ENCODE peak calls at places on chromosomes 11 and 22, in five cellular contexts. P is activated T-helper 1 cell treated with anti-CD3 and anti-CD28 coated beads, Interleukin-12 subunit alpha, Interleukin-12 subunit beta, Interleukin-2, Interleukin-4 antibody, amounts not matched to agents 30 ng/mL and 10 ng/mL and 1 ng/mL, durations not matched to agents 14 hours and 24 hours and 36 hours; Z is RCC 7860; S is EL; R is tibial artery. N is an unnamed sample.

GRCh38 chr22:44898236-44898635 is 111.6 kb downstream of the PHF21B start:
- DNase-seq in P (no peak), Z (no peak), S (no peak), R (no peak), N (no peak)

GRCh38 chr11:18064035-18064434 is 18.0 kb upstream of the TPH1 start:
- DNase-seq in P (no peak), Z (no peak), S (no peak), R (no peak), N (no peak)

GRCh38 chr11:72614381-72614780 is 59.8 kb downstream of the PDE2A start:
- DNase-seq in P (no peak), Z (no peak), S (peak; percentile 22), R (no peak), N (no peak)

GRCh38 chr22:47190276-47190956 is 428.0 kb downstream of the TBC1D22A start:
- DNase-seq in P (no peak), Z (no peak), S (no peak), R (peak; percentile 14), N (no peak)

GRCh38 chr11:47443028-47443700 is 5.8 kb downstream of the RAPSN start:
- DNase-seq in P (no peak), Z (no peak), S (no peak), R (no peak), N (peak; percentile 62)

GRCh38 chr22:45726081-45726480 is 54.4 kb downstream of the ATXN10 start:
- DNase-seq in P (no peak), Z (no peak), S (no peak), R (no peak), N (no peak)

GRCh38 chr11:104164028-104164520 is at the start of gene PDGFD:
- DNase-seq in P (no peak), Z (no peak), S (peak; percentile 42), R (peak; percentile 66), N (no peak)

GRCh38 chr11:26286472-26287066 is 45.4 kb upstream of the ANO3 start:
- DNase-seq in P (no peak), Z (no peak), S (peak; percentile 18), R (no peak), N (peak; percentile 48)

GRCh38 chr11:27718346-27718852 is 18.1 kb upstream of the BDNF start:
- DNase-seq in P (no peak), Z (peak; percentile 67), S (peak; percentile 96), R (no peak), N (no peak)

GRCh38 chr11:2508793-2509192 is 64.0 kb downstream of the KCNQ1 start:
- DNase-seq in P (no peak), Z (no peak), S (no peak), R (no peak), N (no peak)

GRCh38 chr11:135027461-135027860 is 615.4 kb upstream of the B3GAT1 start:
- DNase-seq in P (no peak), Z (no peak), S (no peak), R (no peak), N (peak; percentile 91)

GRCh38 chr11:75492181-75492820 is 33.4 kb downstream of the GDPD5 start:
- DNase-seq in P (peak; percentile 49), Z (peak; percentile 31), S (peak; percentile 60), R (no peak), N (no peak)

GRCh38 chr22:45914309-45914708 is 62.7 kb downstream of the WNT7B start:
- DNase-seq in P (no peak), Z (no peak), S (no peak), R (no peak), N (no peak)

GRCh38 chr11:92552942-92553341 is 328.3 kb downstream of the FAT3 start:
- DNase-seq in P (no peak), Z (no peak), S (peak; percentile 13), R (no peak), N (no peak)

GRCh38 chr11:102384419-102385052 is 37.5 kb downstream of the BIRC2 start:
- DNase-seq in P (no peak), Z (no peak), S (no peak), R (no peak), N (no peak)

GRCh38 chr22:24011735-24012068 is 598 bp downstream of the CABIN1 start:
- DNase-seq in P (no peak), Z (no peak), S (no peak), R (no peak), N (peak; percentile 45)

GRCh38 chr11:1199689-1200610 is 22.9 kb upstream of the MUC5B start:
- DNase-seq in P (no peak), Z (no peak), S (no peak), R (no peak), N (peak; percentile 23)

GRCh38 chr11:73387594-73388021 is 11.4 kb downstream of the RELT start:
- DNase-seq in P (no peak), Z (no peak), S (no peak), R (no peak), N (no peak)

GRCh38 chr11:1953489-1954284 is 6.6 kb downstream of the MRPL23 start:
- DNase-seq in P (no peak), Z (no peak), S (no peak), R (no peak), N (no peak)

GRCh38 chr11:46294365-46295309 is 17.2 kb downstream of the CREB3L1 start:
- DNase-seq in P (no peak), Z (peak; percentile 92), S (peak; percentile 99), R (no peak), N (no peak)

GRCh38 chr22:46593211-46593676 is 26.9 kb upstream of the GRAMD4 start:
- DNase-seq in P (no peak), Z (no peak), S (no peak), R (peak; percentile 61), N (no peak)

GRCh38 chr11:59705281-59705680 is 8.4 kb downstream of the OR10V1 start:
- DNase-seq in P (no peak), Z (no peak), S (peak; percentile 48), R (no peak), N (no peak)

GRCh38 chr22:32794449-32795213 is 6.9 kb upstream of the TIMP3 start:
- DNase-seq in P (no peak), Z (no peak), S (no peak), R (no peak), N (no peak)

GRCh38 chr11:60926500-60926899 is 2.2 kb downstream of the TMEM132A start:
- DNase-seq in P (no peak), Z (no peak), S (no peak), R (no peak), N (no peak)

GRCh38 chr11:9861860-9862725 is 198.2 kb downstream of the SWAP70 start:
- DNase-seq in P (peak; percentile 11), Z (peak; percentile 58), S (peak; percentile 79), R (peak; percentile 41), N (peak; percentile 75)

GRCh38 chr22:35070451-35071093 is 4.6 kb downstream of the ISX start:
- DNase-seq in P (no peak), Z (no peak), S (no peak), R (no peak), N (no peak)

GRCh38 chr11:70838198-70838597 is 414.2 kb downstream of the SHANK2 start:
- DNase-seq in P (no peak), Z (no peak), S (no peak), R (no peak), N (no peak)

GRCh38 chr22:23557467-23557866 is 22.6 kb downstream of the IGLL1 start:
- DNase-seq in P (no peak), Z (no peak), S (no peak), R (no peak), N (no peak)

GRCh38 chr22:32852346-32853251 is 51.1 kb downstream of the TIMP3 start:
- DNase-seq in P (no peak), Z (no peak), S (no peak), R (peak; percentile 85), N (no peak)

GRCh38 chr11:3942160-3942955 is 86.9 kb downstream of the STIM1 start:
- DNase-seq in P (no peak), Z (no peak), S (no peak), R (no peak), N (peak; percentile 45)

GRCh38 chr11:13010737-13011342 is 1.7 kb downstream of the RASSF10 start:
- DNase-seq in P (no peak), Z (no peak), S (no peak), R (no peak), N (no peak)

GRCh38 chr11:115645631-115646271 is 141.5 kb upstream of the CADM1 start:
- DNase-seq in P (no peak), Z (no peak), S (no peak), R (no peak), N (no peak)

GRCh38 chr11:122578168-122578825 is 77.2 kb upstream of the UBASH3B start:
- DNase-seq in P (no peak), Z (no peak), S (peak; percentile 20), R (no peak), N (no peak)

GRCh38 chr22:49108636-49109315 is 718.9 kb downstream of the BRD1 start:
- DNase-seq in P (no peak), Z (no peak), S (no peak), R (no peak), N (no peak)

GRCh38 chr22:48984639-48985038 is 843.0 kb downstream of the BRD1 start:
- DNase-seq in P (no peak), Z (no peak), S (no peak), R (no peak), N (no peak)

GRCh38 chr22:39308614-39309363 is 10.6 kb downstream of the RPL3 start:
- DNase-seq in P (no peak), Z (peak; percentile 91), S (peak; percentile 98), R (peak; percentile 85), N (no peak)

GRCh38 chr11:69361466-69361865 is 67.5 kb downstream of the MYEOV start:
- DNase-seq in P (no peak), Z (no peak), S (no peak), R (no peak), N (no peak)

GRCh38 chr22:19429950-19430889 is 1.3 kb downstream of the HIRA start:
- DNase-seq in P (peak; percentile 10), Z (peak; percentile 18), S (peak; percentile 67), R (no peak), N (no peak)

N was measured in T47D.